ENCODE peak calls at places on chromosomes 11 and 22, in nine cellular contexts. S, G, E, X, Z, T, A, L and N are unnamed samples.

GRCh38 chr11:2404735-2405196 is 4.2 kb downstream of the TSSC4 start:
- DNase-seq in E (no peak), A (no peak), L (no peak), G (no peak), X (no peak), Z (no peak), S (no peak), T (no peak), N (no peak)

GRCh38 chr11:57395905-57396623 is 5.6 kb upstream of the PRG2 start:
- DNase-seq in Z (no peak), A (no peak), E (no peak), X (no peak), T (no peak), G (no peak), S (no peak), L (no peak), N (no peak)

GRCh38 chr22:37150701-37151100 is 985 bp upstream of the IL2RB start:
- DNase-seq in L (no peak), S (no peak), Z (no peak), T (no peak), A (no peak), G (no peak), E (no peak), X (no peak), N (no peak)

GRCh38 chr11:61067782-61068181 is 34.5 kb upstream of the CD5 start:
- DNase-seq in X (no peak), T (no peak), Z (no peak), G (no peak), S (no peak), E (no peak), A (no peak), L (no peak), N (no peak)

GRCh38 chr22:40177738-40178416 is at the start of gene TNRC6B:
- DNase-seq in L (peak), T (peak), G (peak), A (peak), E (peak), S (peak), X (peak), Z (peak), N (peak)

GRCh38 chr11:10298342-10298741 is 4.3 kb upstream of the SBF2 start:
- DNase-seq in Z (no peak), G (peak), S (no peak), T (peak), A (no peak), E (no peak), X (no peak), L (peak), N (peak)

GRCh38 chr22:20106205-20106848 is 9.6 kb upstream of the RANBP1 start:
- DNase-seq in S (peak), L (no peak), Z (no peak), T (no peak), A (no peak), G (no peak), E (no peak), X (no peak), N (no peak)

GRCh38 chr11:71269603-71270511 is 17.5 kb upstream of the SHANK2 start:
- DNase-seq in X (no peak), L (peak), Z (no peak), A (no peak), S (no peak), G (no peak), T (no peak), E (peak), N (no peak)

GRCh38 chr11:35083181-35084061 is 55.5 kb upstream of the CD44 start:
- DNase-seq in T (peak), S (peak), Z (peak), X (peak), G (peak), L (peak), A (no peak), E (peak), N (peak)

GRCh38 chr11:103109818-103110388 is 677 bp downstream of the DYNC2H1 start:
- DNase-seq in L (no peak), X (no peak), E (no peak), S (no peak), Z (peak), T (no peak), A (no peak), G (no peak), N (no peak)

GRCh38 chr11:11391796-11392195 is 38.7 kb upstream of the CSNK2A3 start:
- DNase-seq in X (no peak), E (no peak), A (no peak), S (no peak), G (peak), Z (peak), L (peak), T (peak), N (peak)

GRCh38 chr11:23284626-23285025 is 424.4 kb upstream of the CCDC179 start:
- DNase-seq in G (peak), Z (no peak), L (peak), X (no peak), T (peak), A (no peak), E (no peak), S (no peak), N (peak)

GRCh38 chr11:121575250-121575962 is 122.6 kb upstream of the SORL1-AS1 start:
- DNase-seq in A (no peak), E (peak), S (no peak), T (peak), L (peak), G (peak), X (peak), Z (no peak), N (no peak)

GRCh38 chr11:59899532-59899931 is 20.9 kb downstream of the OOSP3 start:
- DNase-seq in X (no peak), T (no peak), A (no peak), L (no peak), E (no peak), Z (peak), S (no peak), G (peak), N (no peak)

GRCh38 chr22:40178417-40179409 is 988 bp downstream of the TNRC6B start:
- DNase-seq in S (no peak), G (peak), X (peak), E (no peak), A (peak), Z (peak), L (peak), T (peak), N (peak)

GRCh38 chr11:1289211-1289935 is 20.1 kb downstream of the TOLLIP start:
- DNase-seq in S (no peak), T (no peak), G (no peak), A (no peak), X (no peak), L (no peak), Z (no peak), E (no peak), N (no peak)

GRCh38 chr11:57240757-57241156 is 3.7 kb upstream of the APLNR start:
- DNase-seq in A (no peak), E (no peak), T (no peak), X (no peak), L (no peak), Z (no peak), S (no peak), G (no peak), N (no peak)

GRCh38 chr11:94706211-94706610 is 61.9 kb upstream of the AMOTL1 start:
- DNase-seq in L (peak), T (peak), Z (no peak), S (no peak), A (no peak), G (no peak), X (no peak), E (no peak), N (peak)

GRCh38 chr22:38243007-38243775 is 29.6 kb downstream of the TMEM184B start:
- DNase-seq in T (peak), L (no peak), S (no peak), E (peak), A (no peak), Z (no peak), X (peak), G (peak), N (peak)

GRCh38 chr11:119759324-119759723 is 30.3 kb upstream of the NECTIN1 start:
- DNase-seq in A (no peak), X (no peak), S (no peak), T (peak), Z (peak), L (peak), E (no peak), G (no peak), N (peak)

GRCh38 chr22:27223317-27224177 is 566.2 kb downstream of the MIAT start:
- DNase-seq in Z (no peak), E (no peak), T (peak), A (no peak), L (peak), G (peak), S (no peak), X (no peak), N (peak)

GRCh38 chr11:74017631-74018030 is 8.7 kb upstream of the UCP3 start:
- DNase-seq in E (no peak), X (no peak), A (no peak), G (no peak), T (no peak), L (no peak), Z (no peak), S (no peak), N (no peak)

GRCh38 chr11:74019860-74020259 is 11.0 kb upstream of the UCP3 start:
- DNase-seq in E (no peak), A (no peak), Z (no peak), T (peak), S (no peak), X (no peak), G (no peak), L (peak), N (peak)

GRCh38 chr11:74019104-74019738 is 10.3 kb upstream of the UCP3 start:
- DNase-seq in L (no peak), Z (no peak), E (peak), S (peak), T (no peak), G (no peak), A (no peak), X (no peak), N (no peak)

GRCh38 chr11:74020537-74020936 is 11.7 kb upstream of the UCP3 start:
- DNase-seq in G (no peak), A (no peak), T (no peak), X (no peak), E (no peak), L (no peak), S (no peak), Z (no peak), N (no peak)

GRCh38 chr11:74018331-74019005 is 9.6 kb upstream of the UCP3 start:
- DNase-seq in A (no peak), T (peak), E (peak), Z (no peak), X (peak), G (peak), S (peak), L (peak), N (peak)
- H3K4me3 ChIP-seq in A (no peak), T (no peak), E (no peak), Z (no peak), X (no peak), G (no peak), S (no peak), L (no peak), N (no peak)

GRCh38 chr11:76553554-76554476 is 109.0 kb downstream of the EMSY start:
- DNase-seq in S (no peak), X (no peak), G (no peak), T (no peak), Z (no peak), E (no peak), A (no peak), L (no peak), N (no peak)

GRCh38 chr11:76551400-76551799 is 106.6 kb downstream of the EMSY start:
- DNase-seq in T (no peak), X (no peak), G (peak), E (no peak), L (no peak), A (no peak), Z (no peak), S (no peak), N (peak)

GRCh38 chr11:76550781-76551180 is 106.0 kb downstream of the EMSY start:
- DNase-seq in S (no peak), L (no peak), Z (no peak), T (no peak), A (no peak), X (no peak), E (no peak), G (no peak), N (no peak)

GRCh38 chr11:76554767-76555166 is 109.9 kb downstream of the EMSY start:
- DNase-seq in A (no peak), T (no peak), G (no peak), X (no peak), Z (no peak), E (no peak), L (no peak), S (no peak), N (no peak)

DNA sequence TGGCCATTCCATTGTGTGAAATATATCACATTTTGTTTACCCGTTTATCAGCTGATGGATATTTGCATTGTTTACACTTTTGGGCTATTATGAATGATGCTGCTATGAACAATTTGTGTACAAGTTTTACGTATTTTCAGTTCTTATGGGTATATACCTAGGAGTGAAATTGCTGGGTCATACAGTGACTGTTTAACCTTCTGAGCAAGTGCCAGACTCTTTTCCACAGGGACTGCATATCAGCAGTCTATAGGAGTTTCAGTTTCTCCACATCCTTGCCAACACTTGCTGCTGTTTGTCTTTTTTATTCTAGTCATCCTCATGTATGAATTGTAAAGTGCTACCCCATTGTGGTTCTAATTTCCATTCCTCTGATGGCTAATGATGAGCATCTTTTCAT is 108.2 kb downstream of the EMSY start:
- DNase-seq in G (no peak), S (no peak), L (no peak), A (no peak), X (no peak), Z (no peak), E (no peak), T (no peak), N (no peak)
- H3K4me3 ChIP-seq in G (no peak), S (no peak), L (no peak), A (no peak), X (no peak), Z (no peak), E (no peak), T (no peak), N (no peak)

DNA sequence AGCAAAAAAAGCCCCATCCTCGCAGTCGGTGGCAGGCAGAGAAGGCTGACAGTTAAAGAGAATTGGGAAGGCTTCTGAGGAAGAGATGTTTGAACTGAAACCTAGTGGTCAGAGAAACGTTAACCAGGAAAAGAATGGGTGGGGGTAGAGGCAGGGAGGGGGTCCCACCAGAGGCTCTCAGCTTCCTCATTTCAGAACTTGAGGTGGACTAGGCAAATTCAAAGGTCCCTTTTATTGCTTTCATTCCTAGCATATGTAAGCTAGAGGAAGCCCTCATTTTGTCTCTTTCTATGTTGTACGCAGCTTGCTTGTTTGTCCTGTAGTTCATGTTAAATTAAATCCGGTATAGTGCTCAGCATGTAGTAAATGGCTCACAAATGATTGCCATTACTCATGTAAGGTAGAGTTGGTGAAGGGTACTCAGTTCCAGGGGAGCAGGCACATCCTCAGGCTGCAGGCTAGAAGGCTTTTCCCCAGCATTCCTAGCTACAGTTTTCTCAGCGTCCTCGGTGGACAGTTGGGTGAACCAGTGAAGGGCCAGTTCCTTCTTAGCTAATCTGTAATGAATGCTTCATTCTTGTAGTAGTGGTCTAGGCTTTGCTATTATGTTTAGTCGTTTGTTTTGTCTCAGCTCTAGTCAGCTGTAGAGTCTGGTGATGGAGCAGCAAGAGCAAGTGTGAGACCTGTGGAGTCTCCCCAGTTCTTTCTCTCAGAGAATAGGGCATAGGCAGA is 58.6 kb downstream of the UVRAG start:
- DNase-seq in A (no peak), X (no peak), S (no peak), Z (no peak), E (no peak), L (no peak), G (no peak), T (no peak), N (no peak)
- H3K4me3 ChIP-seq in A (no peak), X (no peak), S (no peak), Z (no peak), E (no peak), L (no peak), G (no peak), T (no peak), N (no peak)

GRCh38 chr11:65316979-65317786 is 2.5 kb downstream of the CDC42EP2 start:
- DNase-seq in T (peak), G (peak), A (no peak), E (peak), S (peak), L (peak), Z (peak), X (peak), N (peak)

GRCh38 chr11:65314501-65315203 is at the start of gene CDC42EP2:
- DNase-seq in T (peak), G (peak), A (peak), X (peak), Z (peak), E (peak), S (peak), L (peak), N (peak)

GRCh38 chr11:65315204-65315865 is 669 bp downstream of the CDC42EP2 start:
- DNase-seq in L (no peak), G (peak), A (peak), T (peak), S (peak), E (peak), Z (peak), X (peak), N (no peak)

GRCh38 chr11:65316311-65316978 is 1.8 kb downstream of the CDC42EP2 start:
- DNase-seq in G (peak), T (peak), Z (no peak), S (no peak), L (peak), A (no peak), X (no peak), E (no peak), N (peak)

DNA sequence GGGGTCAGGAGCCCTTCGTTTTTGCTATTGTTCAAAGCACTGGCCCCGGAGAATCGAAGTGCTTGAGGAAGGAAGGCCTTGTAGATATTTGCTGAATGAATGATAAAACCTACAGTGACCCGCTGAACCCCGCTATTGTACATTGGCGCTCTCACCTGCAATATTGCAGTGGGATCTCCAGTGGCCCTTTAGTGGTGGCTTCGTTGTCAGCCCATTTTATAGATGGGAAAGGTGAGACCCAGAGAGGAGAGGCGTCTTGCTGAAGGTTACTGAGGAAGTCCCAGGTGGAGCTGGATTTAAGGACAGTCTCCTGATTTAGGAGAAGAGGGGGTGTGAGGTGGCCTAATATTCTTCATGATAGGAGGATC is 1.2 kb downstream of the CDC42EP2 start:
- DNase-seq in Z (no peak), A (no peak), X (no peak), G (no peak), S (no peak), T (no peak), E (no peak), L (no peak), N (no peak)
- H3K4me3 ChIP-seq in Z (peak), A (peak), X (no peak), G (peak), S (peak), T (peak), E (peak), L (peak), N (peak)

GRCh38 chr11:65262775-65263174 is 1.0 kb downstream of the POLA2 start:
- DNase-seq in S (no peak), Z (peak), G (no peak), E (no peak), T (no peak), A (no peak), X (no peak), L (no peak), N (no peak)
- H3K4me3 ChIP-seq in S (peak), Z (peak), G (peak), E (peak), T (peak), A (peak), X (peak), L (peak), N (peak)

GRCh38 chr22:45628508-45628907 is 43.1 kb upstream of the ATXN10 start:
- DNase-seq in S (no peak), A (no peak), L (no peak), Z (no peak), T (no peak), E (no peak), X (no peak), G (no peak), N (no peak)
- H3K4me3 ChIP-seq in S (no peak), A (no peak), L (no peak), Z (no peak), T (no peak), E (no peak), X (no peak), G (no peak), N (no peak)

DNA sequence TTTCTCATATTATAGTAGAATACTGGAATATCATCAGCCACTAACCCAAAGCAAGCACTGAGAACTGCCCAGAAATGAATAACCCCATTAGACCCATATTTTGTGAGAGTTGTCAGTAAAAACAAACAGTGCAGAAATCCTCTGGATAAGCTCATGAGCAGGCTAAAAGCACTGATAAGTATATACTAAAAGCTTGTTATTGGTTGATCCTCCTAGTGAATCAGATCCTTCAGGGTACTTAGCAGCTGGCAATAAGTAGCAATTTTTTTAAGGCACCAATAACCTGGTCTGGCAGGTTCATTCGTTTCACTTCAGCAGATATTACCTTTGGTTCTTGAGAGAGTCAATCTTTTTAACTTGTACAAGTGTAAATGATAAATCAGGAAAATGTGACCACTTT is 1.2 kb downstream of the NOX4 start:
- DNase-seq in L (peak), Z (no peak), E (no peak), X (no peak), S (no peak), T (peak), G (no peak), A (no peak), N (peak)
- H3K4me3 ChIP-seq in L (peak), Z (no peak), E (peak), X (no peak), S (no peak), T (peak), G (peak), A (peak), N (no peak)

GRCh38 chr22:23401111-23401909 is 178.8 kb downstream of the IGLL1 start:
- DNase-seq in S (peak), A (no peak), T (peak), X (peak), L (peak), G (peak), Z (no peak), E (no peak), N (peak)
- H3K4me3 ChIP-seq in S (no peak), A (no peak), T (no peak), X (no peak), L (no peak), G (no peak), Z (no peak), E (no peak), N (no peak)